ENCODE peak calls at places on chromosome 6, in ten cellular contexts. B is WTC11; A is neural progenitor cell; N is HFF-Myc; Z is tibial nerve; Y is CD4-positive, alpha-beta T cell; R is pancreas; J is GM13976; P is endothelial cell of umbilical vein; I is mammary epithelial cell. T is an unnamed sample.
A peak's percentile ranks its signal among the peaks of the same experiment; 100 is the strongest.

GRCh38 chr6:52352239-52353008 is 9.5 kb upstream of the PAQR8 start:
- DNase-seq in B (no peak), A (peak; percentile 16), N (peak; percentile 98), Z (no peak), Y (no peak), R (no peak), J (peak; percentile 51), P (peak; percentile 85), I (peak; percentile 96), T (no peak)

GRCh38 chr6:12160350-12160749 is 129.8 kb upstream of the EDN1 start:
- DNase-seq in B (no peak), A (no peak), N (no peak), Z (peak; percentile 12), Y (no peak), R (no peak), J (no peak), P (peak; percentile 58), I (no peak), T (no peak)

GRCh38 chr6:16748028-16748319 is 13.3 kb downstream of the ATXN1 start:
- DNase-seq in B (no peak), A (no peak), N (no peak), Z (no peak), Y (no peak), R (no peak), J (no peak), P (no peak), I (no peak), T (no peak)

GRCh38 chr6:13724174-13724573 is 12.5 kb upstream of the RANBP9 start:
- DNase-seq in B (no peak), A (no peak), N (no peak), Z (no peak), Y (no peak), R (no peak), J (no peak), P (no peak), I (peak; percentile 95), T (no peak)

GRCh38 chr6:99547526-99547925 is 20.9 kb downstream of the CCNC start:
- DNase-seq in B (no peak), A (no peak), N (no peak), Z (no peak), Y (no peak), R (no peak), J (no peak), P (no peak), I (no peak), T (no peak)

GRCh38 chr6:131561925-131562707 is 10.9 kb upstream of the ARG1 start:
- DNase-seq in B (no peak), A (no peak), N (no peak), Z (no peak), Y (no peak), R (no peak), J (no peak), P (no peak), I (no peak), T (no peak)

GRCh38 chr6:136609878-136610706 is 59.9 kb upstream of the MAP7 start:
- DNase-seq in B (no peak), A (no peak), N (peak; percentile 99), Z (no peak), Y (no peak), R (no peak), J (no peak), P (peak; percentile 98), I (peak; percentile 99), T (no peak)

GRCh38 chr6:33978593-33979150 is 167.2 kb downstream of the GRM4 start:
- DNase-seq in B (no peak), A (peak; percentile 1), N (no peak), Z (no peak), Y (no peak), R (no peak), J (no peak), P (no peak), I (no peak), T (no peak)

GRCh38 chr6:116371384-116372209 is 850 bp downstream of the DSE start:
- DNase-seq in B (peak; percentile 84), A (peak; percentile 91), N (peak; percentile 87), Z (peak; percentile 76), Y (peak; percentile 8), R (peak; percentile 45), J (peak; percentile 58), P (peak; percentile 83), I (peak; percentile 92), T (peak; percentile 63)

GRCh38 chr6:43768983-43769525 is 957 bp upstream of the VEGFA start:
- DNase-seq in B (peak; percentile 13), A (peak; percentile 29), N (peak; percentile 71), Z (no peak), Y (no peak), R (peak; percentile 53), J (no peak), P (no peak), I (no peak), T (no peak)

GRCh38 chr6:159683722-159684304 is 9.2 kb downstream of the SOD2 start:
- DNase-seq in B (no peak), A (no peak), N (no peak), Z (no peak), Y (no peak), R (no peak), J (no peak), P (no peak), I (no peak), T (no peak)

GRCh38 chr6:163588211-163588919 is 173.8 kb downstream of the QKI start:
- DNase-seq in B (no peak), A (no peak), N (peak; percentile 49), Z (no peak), Y (no peak), R (no peak), J (no peak), P (no peak), I (peak; percentile 56), T (no peak)

GRCh38 chr6:119481981-119482380 is 132.4 kb upstream of the MAN1A1 start:
- DNase-seq in B (no peak), A (no peak), N (no peak), Z (no peak), Y (no peak), R (no peak), J (no peak), P (no peak), I (no peak), T (no peak)

GRCh38 chr6:131136021-131136847 is 967 bp downstream of the AKAP7 start:
- DNase-seq in B (no peak), A (no peak), N (no peak), Z (peak; percentile 33), Y (no peak), R (no peak), J (peak; percentile 25), P (peak; percentile 60), I (peak; percentile 22), T (no peak)

GRCh38 chr6:11744753-11745152 is 33.9 kb downstream of the ADTRP start:
- DNase-seq in B (no peak), A (no peak), N (no peak), Z (peak; percentile 95), Y (no peak), R (no peak), J (no peak), P (peak; percentile 45), I (no peak), T (no peak)

DNA sequence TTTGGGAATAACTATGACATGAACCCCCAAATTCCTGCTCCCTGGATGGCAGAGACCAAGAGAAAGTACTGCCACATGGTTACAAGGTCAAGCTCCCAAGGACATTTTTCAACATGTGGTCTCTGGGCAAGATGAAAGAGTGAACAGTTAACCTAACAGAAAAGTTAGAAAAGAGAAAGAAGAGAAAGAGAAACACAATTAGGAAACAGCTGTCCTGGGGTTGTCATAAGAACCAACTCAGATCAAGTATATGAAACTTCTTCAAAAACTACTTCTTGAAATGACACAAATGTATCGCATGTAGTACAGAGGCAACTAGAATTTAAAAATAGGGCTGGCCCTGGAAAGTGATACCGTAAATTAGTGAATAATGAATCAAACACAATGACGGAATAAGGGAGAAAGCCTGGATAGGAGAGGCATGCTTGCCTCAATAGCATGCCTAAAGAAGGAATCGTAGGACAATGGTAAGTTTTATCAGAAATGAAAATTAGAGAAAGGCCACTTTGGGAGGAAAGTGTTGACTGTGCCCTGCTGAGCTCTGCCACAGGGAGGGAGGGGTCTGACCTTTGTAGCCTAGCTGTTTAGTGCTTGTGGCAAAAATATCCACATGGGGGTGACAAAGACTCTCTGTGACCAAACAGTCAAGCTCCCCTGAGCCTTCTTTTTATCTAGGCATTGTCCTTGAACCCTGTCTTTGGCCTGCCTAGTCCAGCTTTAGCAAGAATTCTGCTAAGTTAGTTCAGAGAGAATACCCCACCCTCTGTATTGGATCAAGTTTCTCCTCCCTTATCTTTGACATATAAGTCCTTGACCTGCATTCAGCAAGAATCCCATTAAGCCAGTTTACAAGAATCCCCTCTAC is 4.3 kb upstream of the DCBLD1 start:
- DNase-seq in B (peak; percentile 11), A (peak; percentile 30), N (no peak), Z (no peak), Y (no peak), R (no peak), J (peak; percentile 46), P (peak; percentile 43), I (no peak), T (no peak)
- TF ChIP-seq CTCF in B (no peak), A (peak; percentile 39), N (no peak), Z (no peak), Y (peak; percentile 25), R (no peak), J (peak; percentile 44), P (peak; percentile 40), I (peak; percentile 44), T (peak; percentile 31)

GRCh38 chr6:69179681-69180080 is 544.6 kb downstream of the ADGRB3 start:
- DNase-seq in B (no peak), A (no peak), N (no peak), Z (no peak), Y (no peak), R (no peak), J (no peak), P (no peak), I (peak; percentile 21), T (no peak)
- TF ChIP-seq CTCF in B (no peak), A (no peak), N (no peak), Z (no peak), Y (no peak), R (no peak), J (no peak), P (no peak), I (peak; percentile 41), T (no peak)

DNA sequence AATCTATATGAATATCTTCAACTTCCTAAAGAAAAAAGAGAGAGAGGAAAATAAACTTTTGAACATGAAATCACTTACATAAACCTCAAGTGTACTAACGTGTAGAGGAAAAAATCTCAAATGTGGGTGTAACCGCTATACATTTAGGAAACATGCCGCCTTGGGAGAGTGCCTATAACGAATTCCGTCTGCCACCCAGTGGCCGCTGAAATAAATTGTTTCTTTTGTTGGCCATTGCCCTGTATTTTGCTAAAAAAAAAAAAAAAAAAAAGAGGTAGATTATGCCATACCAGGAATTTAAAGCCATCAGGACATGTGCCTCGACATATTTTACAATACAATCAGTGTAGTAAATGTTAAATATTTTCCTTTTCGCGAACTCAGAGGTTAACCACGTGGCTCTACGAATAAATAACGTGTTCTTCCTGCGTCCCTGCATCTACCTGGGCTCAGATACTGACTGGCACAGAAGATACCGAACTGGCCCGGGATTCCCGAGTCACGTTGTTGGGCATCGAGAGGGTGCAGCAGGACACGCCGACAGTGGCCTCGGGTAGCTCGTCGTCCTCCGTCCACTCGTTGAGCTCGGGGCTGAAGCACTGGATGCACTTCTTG is 14.3 kb downstream of the KLHL31 start:
- DNase-seq in B (peak; percentile 52), A (peak; percentile 81), N (peak; percentile 63), Z (peak; percentile 60), Y (peak; percentile 68), R (peak; percentile 45), J (peak; percentile 50), P (peak; percentile 72), I (peak; percentile 79), T (peak; percentile 44)
- TF ChIP-seq CTCF in B (no peak), A (peak; percentile 63), N (peak; percentile 48), Z (peak; percentile 29), Y (peak; percentile 73), R (peak; percentile 38), J (peak; percentile 33), P (peak; percentile 41), I (peak; percentile 60), T (peak; percentile 68)

GRCh38 chr6:3239110-3239830 is 11.8 kb upstream of the TUBB2B start:
- DNase-seq in B (peak; percentile 49), A (peak; percentile 57), N (no peak), Z (no peak), Y (no peak), R (no peak), J (no peak), P (no peak), I (no peak), T (no peak)
- TF ChIP-seq CTCF in B (no peak), A (peak; percentile 50), N (peak; percentile 18), Z (no peak), Y (no peak), R (no peak), J (no peak), P (peak; percentile 6), I (no peak), T (peak; percentile 51)

T was measured in neural crest cell.